ENCODE peak calls at places on chromosomes 6 and 20, in six cellular contexts. O, C, A, X, M and W are unnamed samples.

GRCh38 chr6:75128881-75129570 is 76.8 kb downstream of the COL12A1 start:
- DNase-seq in C (no peak), O (no peak), A (no peak), X (no peak), M (no peak), W (no peak)

GRCh38 chr6:157312733-157313132 is 10.6 kb downstream of the TMEM242 start:
- DNase-seq in X (no peak), C (no peak), M (no peak), A (no peak), O (no peak), W (no peak)

GRCh38 chr6:5866547-5867051 is 140.1 kb downstream of the NRN1 start:
- DNase-seq in C (no peak), O (peak; percentile 65), M (no peak), A (no peak), X (no peak), W (no peak)

GRCh38 chr6:157075549-157076426 is 247.5 kb downstream of the TMEM242 start:
- DNase-seq in M (no peak), A (no peak), C (no peak), O (peak; percentile 64), X (no peak), W (no peak)

GRCh38 chr6:124699038-124699437 is 263.2 kb upstream of the RNF217 start:
- DNase-seq in C (no peak), M (no peak), A (no peak), O (no peak), X (no peak), W (no peak)

GRCh38 chr20:50359607-50360217 is 150.5 kb upstream of the PTPN1 start:
- DNase-seq in O (no peak), A (no peak), C (no peak), M (no peak), X (peak; percentile 51), W (no peak)

GRCh38 chr6:107853226-107853625 is 29.1 kb upstream of the SCML4 start:
- DNase-seq in O (no peak), A (no peak), X (no peak), C (no peak), M (no peak), W (no peak)

GRCh38 chr20:44810061-44810390 is 320 bp downstream of the RIMS4 start:
- DNase-seq in A (no peak), C (no peak), O (no peak), X (no peak), M (no peak), W (no peak)

GRCh38 chr6:168822376-168822775 is 381.4 kb downstream of the SMOC2 start:
- DNase-seq in C (no peak), X (no peak), A (no peak), O (no peak), M (no peak), W (no peak)

GRCh38 chr20:44187763-44188709 is 1.0 kb upstream of the JPH2 start:
- DNase-seq in X (peak; percentile 74), C (no peak), A (peak; percentile 58), M (no peak), O (no peak), W (no peak)

GRCh38 chr6:69961251-69961650 is 94.9 kb downstream of the COL19A1 start:
- DNase-seq in O (no peak), A (no peak), C (no peak), M (no peak), X (no peak), W (no peak)

GRCh38 chr20:60126975-60127374 is 168.8 kb downstream of the CDH26 start:
- DNase-seq in X (no peak), A (no peak), O (no peak), C (peak; percentile 60), M (no peak), W (no peak)

GRCh38 chr6:44650495-44650894 is 263.0 kb downstream of the CDC5L start:
- DNase-seq in C (no peak), A (no peak), M (no peak), X (no peak), O (no peak), W (no peak)

GRCh38 chr6:31659649-31660223 is 842 bp downstream of the C6orf47 start:
- DNase-seq in M (no peak), O (no peak), A (no peak), C (no peak), X (no peak), W (no peak)

GRCh38 chr20:36645998-36646397 is at the start of gene SLA2:
- DNase-seq in O (no peak), M (peak; percentile 49), C (peak; percentile 25), A (no peak), X (peak; percentile 63), W (no peak)

GRCh38 chr6:131519670-131520436 is 53.2 kb upstream of the ARG1 start:
- DNase-seq in A (no peak), C (no peak), M (no peak), X (no peak), O (peak; percentile 40), W (no peak)

GRCh38 chr20:33624399-33624798 is 37.7 kb upstream of the C20orf144 start:
- DNase-seq in O (no peak), X (no peak), A (no peak), C (no peak), M (no peak), W (no peak)

GRCh38 chr6:118485601-118486550 is 62.2 kb upstream of the PLN start:
- DNase-seq in O (no peak), X (no peak), A (no peak), M (no peak), C (no peak), W (no peak)

GRCh38 chr6:39791311-39791710 is 865 bp upstream of the DAAM2 start:
- DNase-seq in M (no peak), O (no peak), C (no peak), A (no peak), X (no peak), W (no peak)

GRCh38 chr20:45772693-45773092 is 19.0 kb downstream of the WFDC3 start:
- DNase-seq in A (no peak), M (no peak), C (no peak), O (no peak), X (no peak), W (no peak)

GRCh38 chr6:83615025-83615999 is 93.6 kb downstream of the SNAP91 start:
- DNase-seq in O (peak; percentile 9), C (no peak), X (no peak), A (no peak), M (no peak), W (no peak)

GRCh38 chr20:32823737-32824588 is 4.2 kb downstream of the MAPRE1 start:
- DNase-seq in A (no peak), M (no peak), O (no peak), X (peak; percentile 26), C (no peak), W (no peak)

GRCh38 chr6:111274593-111275217 is 187.4 kb downstream of the SLC16A10 start:
- DNase-seq in M (no peak), O (no peak), X (no peak), A (no peak), C (no peak), W (no peak)

GRCh38 chr20:34525709-34526416 is 9.6 kb downstream of the DYNLRB1 start:
- DNase-seq in C (peak; percentile 85), M (no peak), A (peak; percentile 90), X (peak; percentile 90), O (peak; percentile 98), W (peak; percentile 94)

GRCh38 chr20:32240220-32240619 is 32.5 kb downstream of the POFUT1 start:
- DNase-seq in O (no peak), C (no peak), A (no peak), M (no peak), X (peak; percentile 2), W (no peak)

GRCh38 chr6:151723152-151723551 is 84.3 kb upstream of the ESR1 start:
- DNase-seq in X (no peak), M (no peak), C (no peak), O (no peak), A (no peak), W (no peak)

GRCh38 chr20:58144071-58144470 is 84.4 kb downstream of the ANKRD60 start:
- DNase-seq in A (no peak), O (no peak), X (peak; percentile 32), M (no peak), C (no peak), W (peak; percentile 40)

GRCh38 chr20:17943343-17943742 is 25.3 kb downstream of the SNX5 start:
- DNase-seq in O (no peak), C (no peak), A (no peak), M (no peak), X (no peak), W (no peak)
- H3K36me3 ChIP-seq in O (peaks cover 79% of the 10 kb centered on the region), C (peaks cover 16% of the 10 kb centered on the region), A (peaks cover 76% of the 10 kb centered on the region), M (peaks cover 27% of the 10 kb centered on the region), X (peaks cover 4% of the 10 kb centered on the region), W (peaks cover 76% of the 10 kb centered on the region)

GRCh38 chr20:3866464-3866863 is 19.8 kb downstream of the MAVS start:
- DNase-seq in M (no peak), A (no peak), C (no peak), X (no peak), O (no peak), W (no peak)
- H3K36me3 ChIP-seq in M (peaks cover 37% of the 10 kb centered on the region), A (peaks cover 64% of the 10 kb centered on the region), C (peaks cover 27% of the 10 kb centered on the region), X (peaks cover 5% of the 10 kb centered on the region), O (peaks cover 61% of the 10 kb centered on the region), W (peaks cover 75% of the 10 kb centered on the region)

GRCh38 chr6:49852975-49853374 is 13.4 kb downstream of the CRISP1 start:
- DNase-seq in X (no peak), C (no peak), O (no peak), M (no peak), A (no peak), W (no peak)

GRCh38 chr6:49847014-49847413 is 19.3 kb downstream of the CRISP1 start:
- DNase-seq in M (no peak), C (no peak), O (no peak), X (no peak), A (no peak), W (no peak)

DNA sequence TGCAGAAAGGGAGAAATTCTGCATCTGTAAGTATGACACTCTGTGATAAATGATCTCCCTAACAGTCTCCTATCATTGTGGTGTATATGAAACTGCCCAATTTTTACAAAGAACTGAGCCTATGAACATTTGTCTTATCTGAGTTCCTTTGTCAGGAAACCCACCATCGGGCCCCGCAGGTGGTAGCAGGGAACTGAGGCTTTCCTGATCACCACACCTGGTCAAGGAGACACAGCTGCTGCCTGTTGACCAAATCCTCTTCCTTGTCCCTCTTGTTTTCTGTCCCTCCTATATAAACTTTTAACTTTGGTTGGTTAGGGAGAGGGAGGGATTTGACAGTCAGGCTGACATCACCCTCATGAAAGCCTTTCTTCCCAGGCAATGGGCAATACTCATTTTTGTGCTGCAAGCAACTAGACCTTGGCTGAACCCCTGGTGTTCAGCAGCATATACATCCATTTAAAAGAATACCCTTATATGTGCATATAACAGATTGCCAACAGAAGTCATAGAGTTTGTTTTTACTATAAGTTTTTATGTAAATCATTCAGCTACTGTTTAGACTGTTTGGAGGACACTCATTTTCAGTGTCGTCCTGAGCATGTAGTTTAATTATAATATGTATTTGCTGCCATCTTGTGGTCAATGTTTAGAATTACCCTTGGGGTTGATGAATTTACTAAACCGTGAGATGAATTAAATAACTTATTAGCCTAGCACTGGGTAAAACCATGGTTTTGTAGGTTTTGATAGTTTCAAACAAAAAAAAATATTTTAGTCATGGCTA is 17.0 kb downstream of the CRISP1 start:
- DNase-seq in M (no peak), O (peak; percentile 9), A (no peak), C (no peak), X (no peak), W (no peak)
- H3K36me3 ChIP-seq in M (no peaks in the 10 kb centered on the region), O (no peaks in the 10 kb centered on the region), A (no peaks in the 10 kb centered on the region), C (no peaks in the 10 kb centered on the region), X (no peaks in the 10 kb centered on the region), W (no peaks in the 10 kb centered on the region)

DNA sequence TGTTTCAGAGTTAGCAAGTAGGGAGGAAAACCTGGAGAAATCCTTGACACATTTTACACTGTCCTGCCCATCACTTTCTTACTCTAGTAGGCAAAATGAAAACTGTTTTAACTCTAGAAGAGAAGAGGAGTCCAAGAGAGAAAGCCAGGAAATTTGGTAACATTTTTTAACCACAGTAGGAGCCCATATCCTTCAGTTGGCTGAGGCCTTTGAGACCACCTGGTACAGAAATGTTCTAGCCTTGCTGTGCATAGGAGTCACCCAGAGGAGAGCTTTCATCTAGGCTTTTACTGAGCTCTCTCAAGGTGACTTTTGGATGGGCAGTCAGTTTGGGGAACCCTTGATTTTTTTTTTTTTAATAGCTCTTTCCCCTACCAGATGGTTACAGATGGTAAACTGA is 25.1 kb downstream of the LRRN4 start:
- DNase-seq in M (no peak), X (no peak), O (no peak), A (no peak), C (no peak), W (no peak)
- H3K36me3 ChIP-seq in M (peaks cover 2% of the 10 kb centered on the region), X (peaks cover 9% of the 10 kb centered on the region), O (peaks cover 28% of the 10 kb centered on the region), A (peaks cover 34% of the 10 kb centered on the region), C (peaks cover 3% of the 10 kb centered on the region), W (peaks cover 24% of the 10 kb centered on the region)